ENCODE peak calls at places on chromosomes 3 and 15, in five cellular contexts. One of them, this sample, is unnamed.

GRCh38 chr3:128273841-128274573 is 120.7 kb downstream of the EEFSEC start:
- DNase-seq in fibroblast of lung: no peak
- DNase-seq in transverse colon: no peak
- DNase-seq in RWPE1: no peak
- DNase-seq in heart left ventricle: no peak
- DNase-seq in this sample: no peak

GRCh38 chr15:62068071-62068786 is 1.5 kb downstream of the C2CD4A start:
- DNase-seq in fibroblast of lung: peak; percentile 48
- DNase-seq in transverse colon: peak; percentile 51
- DNase-seq in RWPE1: no peak
- DNase-seq in heart left ventricle: peak; percentile 29
- DNase-seq in this sample: peak; percentile 77

GRCh38 chr3:174440350-174440716 is 418.8 kb upstream of the NAALADL2 start:
- DNase-seq in fibroblast of lung: peak; percentile 71
- DNase-seq in transverse colon: peak; percentile 16
- DNase-seq in RWPE1: peak; percentile 8
- DNase-seq in heart left ventricle: no peak
- DNase-seq in this sample: peak; percentile 13

GRCh38 chr3:12585181-12585580 is 28.3 kb downstream of the MKRN2 start:
- DNase-seq in fibroblast of lung: no peak
- DNase-seq in transverse colon: no peak
- DNase-seq in RWPE1: no peak
- DNase-seq in heart left ventricle: no peak
- DNase-seq in this sample: no peak

GRCh38 chr3:180980612-180981011 is 8.9 kb downstream of the DNAJC19 start:
- DNase-seq in fibroblast of lung: peak; percentile 35
- DNase-seq in transverse colon: no peak
- DNase-seq in RWPE1: no peak
- DNase-seq in heart left ventricle: no peak
- DNase-seq in this sample: no peak

GRCh38 chr3:145893331-145893730 is 267.7 kb downstream of the PLOD2 start:
- DNase-seq in fibroblast of lung: no peak
- DNase-seq in transverse colon: no peak
- DNase-seq in RWPE1: no peak
- DNase-seq in heart left ventricle: no peak
- DNase-seq in this sample: no peak

GRCh38 chr15:89090791-89091666 is 2.8 kb downstream of the ABHD2 start:
- DNase-seq in fibroblast of lung: peak; percentile 87
- DNase-seq in transverse colon: peak; percentile 52
- DNase-seq in RWPE1: peak; percentile 66
- DNase-seq in heart left ventricle: peak; percentile 79
- DNase-seq in this sample: peak; percentile 68

GRCh38 chr3:194640829-194641228 is 7.6 kb upstream of the TMEM44 start:
- DNase-seq in fibroblast of lung: peak; percentile 56
- DNase-seq in transverse colon: no peak
- DNase-seq in RWPE1: no peak
- DNase-seq in heart left ventricle: no peak
- DNase-seq in this sample: peak; percentile 54

GRCh38 chr3:128318275-128318920 is 148.3 kb downstream of the DNAJB8 start:
- DNase-seq in fibroblast of lung: no peak
- DNase-seq in transverse colon: no peak
- DNase-seq in RWPE1: no peak
- DNase-seq in heart left ventricle: no peak
- DNase-seq in this sample: no peak

GRCh38 chr3:132556467-132557159 is 40.5 kb upstream of the ACKR4 start:
- DNase-seq in fibroblast of lung: no peak
- DNase-seq in transverse colon: no peak
- DNase-seq in RWPE1: no peak
- DNase-seq in heart left ventricle: peak; percentile 62
- DNase-seq in this sample: no peak

GRCh38 chr3:2876362-2876761 is 233.8 kb downstream of the IL5RA start:
- DNase-seq in fibroblast of lung: no peak
- DNase-seq in transverse colon: no peak
- DNase-seq in RWPE1: no peak
- DNase-seq in heart left ventricle: no peak
- DNase-seq in this sample: no peak

DNA sequence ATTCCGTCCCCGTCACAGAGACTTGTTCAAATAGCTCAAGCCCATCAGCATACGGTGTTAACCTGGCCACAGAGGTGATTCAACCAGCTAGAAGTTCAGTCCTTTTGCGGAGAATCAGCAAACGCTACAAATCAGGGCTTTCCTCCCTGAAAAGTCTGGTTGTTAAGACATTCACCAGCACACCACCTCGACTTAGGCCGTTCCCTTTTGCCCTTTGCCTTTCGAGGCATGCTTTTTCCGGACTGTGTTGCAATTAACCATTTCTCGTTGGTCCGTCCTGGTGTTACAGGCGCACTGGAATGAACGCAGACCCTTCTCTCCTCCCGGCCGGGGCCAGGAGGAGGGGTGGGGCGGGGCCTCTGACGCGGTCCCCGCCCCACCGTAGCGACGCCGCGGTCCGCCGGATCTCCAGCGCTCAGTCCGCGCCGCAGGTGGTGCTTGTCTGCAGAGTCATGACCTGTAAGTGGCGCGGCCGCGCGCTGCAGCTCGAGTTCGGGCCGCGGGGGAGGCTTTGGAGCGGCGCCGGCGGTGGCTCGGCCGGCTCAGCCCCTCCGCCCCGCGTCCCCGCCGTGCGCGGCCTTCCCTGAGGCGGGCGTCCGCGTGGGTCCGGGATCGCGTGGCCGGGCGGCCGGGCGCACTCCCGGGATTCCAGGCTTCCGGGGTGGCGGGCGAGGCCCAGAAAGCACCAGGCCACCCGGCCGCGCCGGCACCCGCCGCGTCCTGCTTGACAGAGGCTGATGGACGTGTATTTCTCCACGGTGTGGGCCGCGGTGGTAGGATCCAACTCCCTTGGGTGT is at the start of gene NIT2:
- DNase-seq in fibroblast of lung: peak; percentile 82
- DNase-seq in transverse colon: peak; percentile 88
- DNase-seq in RWPE1: peak; percentile 91
- DNase-seq in heart left ventricle: peak; percentile 87
- DNase-seq in this sample: peak; percentile 81
- TF ChIP-seq CTCF in fibroblast of lung: no peak
- TF ChIP-seq CTCF in transverse colon: no peak
- TF ChIP-seq CTCF in RWPE1: no peak
- TF ChIP-seq CTCF in heart left ventricle: no peak
- TF ChIP-seq CTCF in this sample: no peak

DNA sequence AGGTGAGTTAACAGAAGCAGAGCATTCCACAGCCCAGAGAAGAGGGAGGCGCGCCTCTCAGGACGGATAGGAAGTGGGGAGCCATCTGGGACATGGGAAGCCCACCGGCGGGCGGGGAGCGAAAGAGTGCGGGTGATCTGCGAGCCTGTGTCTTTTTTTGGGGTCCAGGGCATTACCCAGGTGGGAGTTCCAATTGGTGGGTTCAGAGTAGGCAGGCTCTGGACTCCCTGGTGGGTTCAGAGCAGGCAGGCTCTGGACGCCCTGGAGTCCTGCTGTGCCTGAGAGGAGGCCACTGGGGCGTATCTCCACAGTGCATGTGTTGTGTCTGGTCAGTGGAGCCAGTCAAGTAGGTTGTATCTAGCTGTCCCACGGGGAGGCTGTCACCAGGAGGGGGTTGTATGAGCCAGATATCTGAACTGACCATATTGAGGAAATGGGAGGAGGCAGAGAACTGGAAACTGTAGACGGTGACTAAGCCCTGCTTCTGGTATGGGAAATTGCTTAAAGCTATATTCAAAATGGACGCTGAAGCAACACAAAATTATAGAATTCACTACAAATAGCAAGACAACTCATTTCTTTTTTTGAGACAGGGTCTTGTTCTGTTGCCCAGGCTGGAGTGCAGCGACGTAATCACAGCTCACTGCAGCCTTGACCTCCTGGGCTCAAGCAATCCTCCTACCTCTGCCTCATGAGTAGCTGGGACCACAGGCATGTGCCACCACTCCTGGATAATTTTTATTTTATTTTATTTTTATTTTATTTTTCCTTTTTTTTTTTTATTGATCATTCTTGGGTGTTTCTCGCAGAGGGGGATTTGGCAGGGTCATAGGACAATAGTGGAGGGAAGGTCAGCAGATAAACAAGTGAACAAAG is 34.5 kb upstream of the CHST2 start:
- DNase-seq in fibroblast of lung: peak; percentile 42
- DNase-seq in transverse colon: no peak
- DNase-seq in RWPE1: peak; percentile 15
- DNase-seq in heart left ventricle: no peak
- DNase-seq in this sample: no peak
- TF ChIP-seq CTCF in fibroblast of lung: no peak
- TF ChIP-seq CTCF in transverse colon: no peak
- TF ChIP-seq CTCF in RWPE1: no peak
- TF ChIP-seq CTCF in heart left ventricle: no peak
- TF ChIP-seq CTCF in this sample: no peak

GRCh38 chr15:85312925-85313324 is 67.5 kb upstream of the AKAP13 start:
- DNase-seq in fibroblast of lung: peak; percentile 42
- DNase-seq in transverse colon: no peak
- DNase-seq in RWPE1: no peak
- DNase-seq in heart left ventricle: no peak
- DNase-seq in this sample: no peak
- TF ChIP-seq CTCF in fibroblast of lung: peak; percentile 41
- TF ChIP-seq CTCF in transverse colon: no peak
- TF ChIP-seq CTCF in RWPE1: no peak
- TF ChIP-seq CTCF in heart left ventricle: no peak
- TF ChIP-seq CTCF in this sample: no peak

GRCh38 chr3:143306419-143306818 is 186.8 kb downstream of the CHST2 start:
- DNase-seq in fibroblast of lung: no peak
- DNase-seq in transverse colon: peak; percentile 69
- DNase-seq in RWPE1: peak; percentile 17
- DNase-seq in heart left ventricle: no peak
- DNase-seq in this sample: peak; percentile 56

GRCh38 chr3:143298886-143299535 is 179.4 kb downstream of the CHST2 start:
- DNase-seq in fibroblast of lung: no peak
- DNase-seq in transverse colon: no peak
- DNase-seq in RWPE1: no peak
- DNase-seq in heart left ventricle: no peak
- DNase-seq in this sample: no peak

GRCh38 chr3:143301502-143301901 is 181.9 kb downstream of the CHST2 start:
- DNase-seq in fibroblast of lung: no peak
- DNase-seq in transverse colon: no peak
- DNase-seq in RWPE1: no peak
- DNase-seq in heart left ventricle: no peak
- DNase-seq in this sample: no peak

GRCh38 chr3:143301031-143301430 is 181.5 kb downstream of the CHST2 start:
- DNase-seq in fibroblast of lung: no peak
- DNase-seq in transverse colon: no peak
- DNase-seq in RWPE1: no peak
- DNase-seq in heart left ventricle: no peak
- DNase-seq in this sample: no peak

DNA sequence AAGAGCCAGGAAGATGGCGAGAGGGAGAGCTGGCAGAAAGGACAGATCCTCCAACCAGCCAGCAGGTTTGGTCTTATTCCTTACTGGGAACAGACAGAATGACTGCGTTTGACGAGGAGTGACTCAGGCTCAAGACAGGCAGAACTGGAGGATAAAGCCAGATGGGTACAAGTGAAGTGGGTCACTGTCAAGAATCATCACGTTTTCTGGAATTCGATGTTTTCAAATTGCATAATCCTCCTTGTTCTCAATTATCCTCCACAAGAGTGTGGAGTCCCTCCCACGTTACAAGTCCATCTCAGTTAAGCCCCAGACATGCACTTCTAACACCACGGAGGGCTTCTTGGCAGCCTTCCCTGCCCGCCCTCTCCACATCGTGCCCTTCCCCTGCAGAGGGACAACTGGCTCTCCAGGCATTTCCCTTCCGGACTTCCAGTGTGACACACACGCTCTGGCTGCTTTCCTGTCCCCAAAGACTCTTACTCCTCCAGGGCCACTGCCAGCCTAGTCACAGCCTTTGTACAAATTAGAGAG is 183.1 kb downstream of the CHST2 start:
- DNase-seq in fibroblast of lung: peak; percentile 79
- DNase-seq in transverse colon: no peak
- DNase-seq in RWPE1: peak; percentile 56
- DNase-seq in heart left ventricle: peak; percentile 74
- DNase-seq in this sample: peak; percentile 51
- TF ChIP-seq CTCF in fibroblast of lung: no peak
- TF ChIP-seq CTCF in transverse colon: no peak
- TF ChIP-seq CTCF in RWPE1: no peak
- TF ChIP-seq CTCF in heart left ventricle: no peak
- TF ChIP-seq CTCF in this sample: no peak

GRCh38 chr3:10992017-10992945 is at the start of gene SLC6A1:
- DNase-seq in fibroblast of lung: peak; percentile 3
- DNase-seq in transverse colon: no peak
- DNase-seq in RWPE1: no peak
- DNase-seq in heart left ventricle: peak; percentile 43
- DNase-seq in this sample: no peak
- TF ChIP-seq CTCF in fibroblast of lung: no peak
- TF ChIP-seq CTCF in transverse colon: no peak
- TF ChIP-seq CTCF in RWPE1: no peak
- TF ChIP-seq CTCF in heart left ventricle: peak; percentile 40
- TF ChIP-seq CTCF in this sample: no peak

DNA sequence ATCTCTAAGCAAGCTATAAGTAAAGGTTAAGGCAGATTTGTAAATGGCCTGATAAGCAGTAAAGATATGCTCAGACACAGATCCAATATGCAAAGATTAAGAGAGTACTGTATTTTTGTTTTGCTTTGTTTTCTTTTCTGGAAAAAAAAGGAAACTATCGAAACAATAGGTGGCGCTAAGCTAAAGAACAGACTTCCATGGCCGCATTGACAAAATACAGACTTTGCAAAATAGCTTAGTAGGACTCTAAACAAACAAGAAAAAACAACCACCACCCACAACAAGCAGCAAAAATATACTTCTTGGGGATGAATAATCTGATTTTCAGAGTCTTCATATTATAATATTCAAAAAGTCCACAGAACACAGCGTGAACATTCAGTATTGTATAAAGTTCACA is 758.4 kb upstream of the ROBO1 start:
- DNase-seq in fibroblast of lung: no peak
- DNase-seq in transverse colon: no peak
- DNase-seq in RWPE1: no peak
- DNase-seq in heart left ventricle: no peak
- DNase-seq in this sample: no peak
- TF ChIP-seq CTCF in fibroblast of lung: no peak
- TF ChIP-seq CTCF in transverse colon: no peak
- TF ChIP-seq CTCF in RWPE1: peak; percentile 24
- TF ChIP-seq CTCF in heart left ventricle: no peak
- TF ChIP-seq CTCF in this sample: no peak

GRCh38 chr15:25739687-25740121 is 123.4 kb downstream of the ATP10A start:
- DNase-seq in fibroblast of lung: peak; percentile 33
- DNase-seq in transverse colon: no peak
- DNase-seq in RWPE1: no peak
- DNase-seq in heart left ventricle: no peak
- DNase-seq in this sample: no peak
- TF ChIP-seq CTCF in fibroblast of lung: peak; percentile 51
- TF ChIP-seq CTCF in transverse colon: no peak
- TF ChIP-seq CTCF in RWPE1: no peak
- TF ChIP-seq CTCF in heart left ventricle: peak; percentile 39
- TF ChIP-seq CTCF in this sample: no peak

GRCh38 chr3:187558990-187559389 is 111.2 kb downstream of the SST start:
- DNase-seq in fibroblast of lung: no peak
- DNase-seq in transverse colon: no peak
- DNase-seq in RWPE1: no peak
- DNase-seq in heart left ventricle: no peak
- DNase-seq in this sample: no peak
- TF ChIP-seq CTCF in fibroblast of lung: no peak
- TF ChIP-seq CTCF in transverse colon: no peak
- TF ChIP-seq CTCF in RWPE1: no peak
- TF ChIP-seq CTCF in heart left ventricle: no peak
- TF ChIP-seq CTCF in this sample: no peak

GRCh38 chr3:67357610-67358458 is 296.6 kb downstream of the SUCLG2 start:
- DNase-seq in fibroblast of lung: peak; percentile 35
- DNase-seq in transverse colon: no peak
- DNase-seq in RWPE1: peak; percentile 13
- DNase-seq in heart left ventricle: no peak
- DNase-seq in this sample: peak; percentile 40
- TF ChIP-seq CTCF in fibroblast of lung: peak; percentile 47
- TF ChIP-seq CTCF in transverse colon: peak; percentile 37
- TF ChIP-seq CTCF in RWPE1: peak; percentile 31
- TF ChIP-seq CTCF in heart left ventricle: peak; percentile 23
- TF ChIP-seq CTCF in this sample: peak; percentile 47

This sample was measured in Calu3.